ENCODE peak calls at places on chromosomes 11 and 22, in four cellular contexts. E, K, V and J are unnamed samples.

GRCh38 chr11:61718613-61719302 is 33.7 kb upstream of the MYRF start:
- DNase-seq in E (peak; percentile 69), K (peak; percentile 73), V (no peak), J (no peak)

GRCh38 chr11:121376135-121376534 is 76.0 kb upstream of the SORL1 start:
- DNase-seq in E (no peak), K (no peak), V (no peak), J (no peak)

GRCh38 chr11:100759106-100759505 is 72.0 kb downstream of the ARHGAP42 start:
- DNase-seq in E (no peak), K (no peak), V (no peak), J (no peak)

GRCh38 chr22:21448627-21449416 is 18.4 kb upstream of the TMEM191C start:
- DNase-seq in E (no peak), K (no peak), V (no peak), J (no peak)

GRCh38 chr22:22167791-22168189 is 76.8 kb upstream of the VPREB1 start:
- DNase-seq in E (no peak), K (no peak), V (no peak), J (no peak)

GRCh38 chr11:40289370-40289769 is 1170.1 kb downstream of the LRRC4C start:
- DNase-seq in E (no peak), K (no peak), V (no peak), J (no peak)

GRCh38 chr22:37218771-37219411 is 6.6 kb upstream of the SSTR3 start:
- DNase-seq in E (no peak), K (no peak), V (no peak), J (no peak)

GRCh38 chr22:19823638-19824196 is 31.0 kb downstream of the GNB1L start:
- DNase-seq in E (no peak), K (no peak), V (peak; percentile 62), J (no peak)

GRCh38 chr22:36461665-36462474 is 19.6 kb downstream of the TXN2 start:
- DNase-seq in E (no peak), K (no peak), V (peak; percentile 63), J (peak; percentile 69)

GRCh38 chr11:88354909-88355308 is 17.4 kb upstream of the CTSC start:
- DNase-seq in E (no peak), K (no peak), V (no peak), J (no peak)

GRCh38 chr22:24483966-24484545 is 11.1 kb upstream of the UPB1 start:
- DNase-seq in E (no peak), K (no peak), V (no peak), J (no peak)
- TF ChIP-seq HMGXB4 in E (no peak), K (no peak), V (no peak), J (no peak)

DNA sequence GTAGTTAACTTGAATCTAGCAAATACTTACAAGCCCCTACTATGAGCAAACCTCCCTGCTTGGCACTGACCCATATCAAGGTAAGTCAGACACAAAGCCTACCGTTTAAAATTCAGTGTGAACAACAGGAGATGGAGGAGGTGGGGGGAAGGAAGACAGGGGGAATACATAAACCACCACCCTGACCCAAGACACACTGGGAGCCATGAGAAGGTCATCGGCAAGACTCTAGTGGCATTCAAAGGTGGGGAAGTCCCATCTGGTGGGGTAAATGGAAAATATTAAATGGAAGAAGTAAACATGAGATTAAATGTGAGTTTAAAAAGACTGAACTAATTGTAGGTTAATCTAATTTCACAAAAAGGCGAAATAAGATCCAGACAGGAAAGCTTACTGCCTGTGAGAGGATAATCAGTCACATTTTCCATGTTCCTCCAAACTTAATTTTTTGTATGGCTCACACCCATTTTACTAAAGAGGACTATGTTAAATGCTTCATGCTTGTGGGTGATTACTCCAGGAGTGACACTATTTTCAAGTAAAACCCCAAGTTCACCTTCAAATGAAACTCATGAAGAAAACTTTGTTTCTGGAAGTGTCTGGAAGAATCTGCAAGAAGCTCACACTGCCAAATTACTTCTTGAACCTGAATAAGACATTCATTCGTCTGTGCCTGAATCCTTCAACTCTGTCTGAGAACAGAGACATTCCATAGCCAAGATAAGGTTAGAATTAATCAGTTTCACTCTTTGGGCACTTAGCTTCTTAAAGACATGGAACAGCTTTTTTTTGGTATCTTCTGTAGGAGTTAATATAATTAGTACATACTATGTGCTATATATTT is 51.7 kb downstream of the PITPNB start:
- DNase-seq in E (no peak), K (no peak), V (no peak), J (no peak)
- TF ChIP-seq HMGXB4 in E (no peak), K (no peak), V (no peak), J (no peak)

GRCh38 chr11:72306186-72306585 is 62.2 kb upstream of the PHOX2A start:
- DNase-seq in E (no peak), K (no peak), V (no peak), J (no peak)

GRCh38 chr11:72309074-72309598 is 65.2 kb upstream of the PHOX2A start:
- DNase-seq in E (no peak), K (no peak), V (no peak), J (no peak)

GRCh38 chr11:72305077-72305476 is 61.1 kb upstream of the PHOX2A start:
- DNase-seq in E (no peak), K (no peak), V (no peak), J (no peak)

GRCh38 chr11:72308226-72309073 is 64.5 kb upstream of the PHOX2A start:
- DNase-seq in E (no peak), K (no peak), V (no peak), J (no peak)

DNA sequence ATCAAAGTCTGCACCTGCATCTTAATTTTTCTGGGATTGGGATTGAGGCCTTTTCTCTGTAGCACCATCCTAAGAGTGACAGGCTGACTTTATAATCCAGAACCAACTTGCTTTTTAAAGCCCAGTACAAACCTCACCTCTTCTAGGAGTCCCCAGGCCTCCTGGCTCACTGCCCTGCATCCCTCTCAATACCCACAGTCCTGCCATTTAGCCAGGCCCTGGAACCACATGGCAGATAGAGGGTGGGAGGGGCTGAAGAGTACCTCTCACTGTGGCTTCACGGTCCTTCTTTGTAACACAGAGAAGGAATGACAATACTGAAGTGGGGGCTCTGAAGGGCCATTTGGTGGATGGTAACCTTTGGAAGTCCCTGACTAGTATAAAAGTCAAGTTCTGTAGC is 63.5 kb upstream of the PHOX2A start:
- DNase-seq in E (no peak), K (no peak), V (no peak), J (no peak)
- TF ChIP-seq HMGXB4 in E (no peak), K (no peak), V (no peak), J (no peak)

GRCh38 chr22:50140615-50141014 is 29.9 kb upstream of the PANX2 start:
- DNase-seq in E (no peak), K (no peak), V (peak; percentile 68), J (no peak)

GRCh38 chr22:50139843-50140415 is 30.6 kb upstream of the PANX2 start:
- DNase-seq in E (no peak), K (no peak), V (peak; percentile 68), J (no peak)

GRCh38 chr22:50141462-50141861 is 29.1 kb upstream of the PANX2 start:
- DNase-seq in E (no peak), K (no peak), V (no peak), J (no peak)

GRCh38 chr22:50143096-50143495 is 27.4 kb upstream of the PANX2 start:
- DNase-seq in E (no peak), K (no peak), V (no peak), J (no peak)

DNA sequence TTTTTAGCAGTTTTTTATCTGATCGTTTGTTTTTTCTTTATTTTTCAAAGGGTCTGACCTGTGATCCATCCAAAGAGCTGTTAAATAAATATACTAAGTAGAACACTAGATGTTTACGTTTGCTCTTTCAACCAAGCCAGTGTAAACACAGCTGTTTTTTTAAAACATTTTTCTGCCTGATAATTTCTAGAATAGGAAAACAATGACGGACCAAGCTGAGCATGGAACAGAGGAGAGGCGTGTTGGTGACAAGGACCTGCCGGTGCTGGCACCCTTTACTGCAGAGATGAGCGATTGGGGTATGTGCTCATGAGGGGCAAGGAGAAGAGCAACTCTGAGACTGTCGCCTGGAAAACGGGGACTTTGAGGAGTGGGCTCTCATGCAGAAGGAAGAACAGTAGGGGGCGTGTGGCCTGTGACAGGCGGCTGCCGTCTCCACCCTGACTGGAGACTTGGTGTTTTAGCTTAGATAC is 28.6 kb upstream of the PANX2 start:
- DNase-seq in E (no peak), K (peak; percentile 41), V (no peak), J (no peak)
- TF ChIP-seq HMGXB4 in E (no peak), K (no peak), V (no peak), J (no peak)

GRCh38 chr11:116217006-116217405 is 555.8 kb downstream of the BUD13 start:
- DNase-seq in E (peak; percentile 33), K (peak; percentile 75), V (peak; percentile 34), J (peak; percentile 48)
- TF ChIP-seq HMGXB4 in E (no peak), K (peak; percentile 51), V (no peak), J (no peak)

GRCh38 chr11:32706985-32707736 is 87.3 kb downstream of the CCDC73 start:
- DNase-seq in E (no peak), K (no peak), V (peak; percentile 37), J (peak; percentile 60)
- TF ChIP-seq HMGXB4 in E (no peak), K (no peak), V (no peak), J (no peak)

GRCh38 chr11:80241766-80242165 is 800.9 kb upstream of the TENM4 start:
- DNase-seq in E (no peak), K (no peak), V (no peak), J (no peak)

GRCh38 chr11:80240245-80240644 is 799.4 kb upstream of the TENM4 start:
- DNase-seq in E (no peak), K (no peak), V (no peak), J (no peak)

GRCh38 chr11:80239217-80239616 is 798.4 kb upstream of the TENM4 start:
- DNase-seq in E (no peak), K (no peak), V (peak; percentile 1), J (no peak)
- TF ChIP-seq HMGXB4 in E (no peak), K (no peak), V (no peak), J (no peak)

GRCh38 chr22:42509548-42509947 is 10.0 kb downstream of the RRP7A start:
- DNase-seq in E (no peak), K (no peak), V (no peak), J (no peak)

GRCh38 chr22:42515896-42516295 is 3.7 kb downstream of the RRP7A start:
- DNase-seq in E (no peak), K (no peak), V (peak; percentile 62), J (no peak)

DNA sequence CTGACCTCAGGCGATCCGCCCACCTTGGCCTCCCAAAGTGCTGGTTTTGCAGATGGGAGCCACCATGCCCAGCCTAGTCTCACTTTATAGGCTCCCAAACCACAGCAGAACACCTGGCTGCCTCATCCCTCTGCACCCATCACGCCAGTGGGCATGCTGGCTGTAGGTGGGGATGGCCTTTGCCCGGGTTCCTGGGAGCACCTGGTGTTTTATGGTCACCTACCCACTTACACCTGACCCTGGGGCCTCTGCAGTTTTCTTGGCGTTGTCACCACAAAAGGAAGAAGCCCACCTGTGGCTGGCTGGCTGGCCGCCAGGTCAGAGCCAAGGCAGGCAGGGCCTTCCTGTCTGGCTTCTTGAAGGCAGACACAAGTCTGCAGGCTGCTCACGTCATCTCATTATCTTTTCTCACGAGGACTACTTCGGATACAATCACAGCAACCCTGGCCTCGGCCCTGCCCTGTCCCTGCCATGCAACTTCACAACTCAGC is 8.2 kb downstream of the RRP7A start:
- DNase-seq in E (no peak), K (no peak), V (no peak), J (no peak)
- TF ChIP-seq HMGXB4 in E (no peak), K (no peak), V (no peak), J (no peak)

GRCh38 chr11:74838188-74838587 is 89.5 kb downstream of the RNF169 start:
- DNase-seq in E (no peak), K (no peak), V (no peak), J (no peak)

GRCh38 chr11:74837191-74837590 is 88.5 kb downstream of the RNF169 start:
- DNase-seq in E (no peak), K (no peak), V (no peak), J (no peak)

GRCh38 chr11:74840486-74840885 is 91.8 kb downstream of the RNF169 start:
- DNase-seq in E (no peak), K (no peak), V (no peak), J (no peak)

GRCh38 chr11:74839971-74840370 is 91.3 kb downstream of the RNF169 start:
- DNase-seq in E (no peak), K (no peak), V (no peak), J (no peak)

GRCh38 chr11:74839445-74839844 is 90.8 kb downstream of the RNF169 start:
- DNase-seq in E (no peak), K (no peak), V (no peak), J (no peak)
- TF ChIP-seq HMGXB4 in E (no peak), K (no peak), V (no peak), J (no peak)